ENCODE peak calls at places on chromosomes 3 and 15, in nine cellular contexts. J is HFFc6, R is memory B cell, W is mesendoderm, M is fibroblast of the aortic adventitia, I is stromal cell of bone marrow, L is COR-L47, F is LoVo, Z is occipital lobe. C is an unnamed sample.

GRCh38 chr15:63501256-63502089 is 2.9 kb upstream of the USP3 start:
- DNase-seq in R (no peak), Z (peak; percentile 44), I (peak; percentile 99), J (peak; percentile 82), L (no peak), M (peak; percentile 98), F (peak; percentile 35), W (peak; percentile 72), C (peak; percentile 66)

GRCh38 chr3:148943531-148944200 is 47.7 kb upstream of the GYG1 start:
- DNase-seq in M (peak; percentile 85), L (peak; percentile 87), J (peak; percentile 90), W (peak; percentile 86), R (peak; percentile 14), I (peak; percentile 83), Z (no peak), F (peak; percentile 81), C (peak; percentile 75)

GRCh38 chr15:34318277-34319079 is 19.1 kb downstream of the SLC12A6 start:
- DNase-seq in L (no peak), Z (no peak), M (peak; percentile 77), J (peak; percentile 18), W (peak; percentile 78), R (no peak), F (peak; percentile 89), I (peak; percentile 54), C (peak; percentile 94)

GRCh38 chr3:151146071-151146730 is 56.8 kb downstream of the GPR171 start:
- DNase-seq in F (peak; percentile 86), Z (peak; percentile 61), W (peak; percentile 92), M (peak; percentile 82), I (peak; percentile 65), L (peak; percentile 84), J (peak; percentile 59), R (peak; percentile 62), C (peak; percentile 93)

GRCh38 chr15:58161436-58161835 is 23.3 kb downstream of the AQP9 start:
- DNase-seq in Z (no peak), W (no peak), R (no peak), F (no peak), L (no peak), M (no peak), I (no peak), J (no peak), C (no peak)

GRCh38 chr15:75655911-75656310 is 8.2 kb downstream of the SNX33 start:
- DNase-seq in W (no peak), L (no peak), Z (no peak), F (no peak), M (no peak), J (no peak), R (no peak), I (no peak), C (no peak)

GRCh38 chr3:101676765-101677435 is at the start of gene ZBTB11:
- DNase-seq in W (peak; percentile 100), J (peak; percentile 100), L (no peak), F (peak; percentile 98), Z (no peak), I (peak; percentile 100), R (peak; percentile 99), M (peak; percentile 100), C (peak; percentile 100)

GRCh38 chr3:33787328-33788009 is 11.0 kb upstream of the PDCD6IP start:
- DNase-seq in W (peak; percentile 87), J (peak; percentile 74), Z (peak; percentile 22), L (peak; percentile 48), F (peak; percentile 62), I (peak; percentile 44), R (peak; percentile 61), M (peak; percentile 80), C (peak; percentile 79)

GRCh38 chr3:146164506-146164905 is 3.5 kb upstream of the PLOD2 start:
- DNase-seq in F (no peak), J (no peak), Z (no peak), R (no peak), W (no peak), I (no peak), M (no peak), L (no peak), C (no peak)

GRCh38 chr3:50825841-50826240 is 151.1 kb downstream of the DOCK3 start:
- DNase-seq in Z (no peak), F (no peak), W (no peak), I (no peak), R (no peak), J (no peak), L (no peak), M (no peak), C (no peak)

GRCh38 chr3:30477149-30477921 is 129.1 kb upstream of the TGFBR2 start:
- DNase-seq in W (no peak), Z (no peak), I (no peak), L (no peak), J (no peak), R (no peak), F (no peak), M (no peak), C (no peak)

GRCh38 chr15:90557147-90557546 is 27.4 kb downstream of the CRTC3 start:
- DNase-seq in M (no peak), L (no peak), Z (no peak), R (no peak), F (no peak), J (no peak), W (no peak), I (no peak), C (no peak)

GRCh38 chr15:82647045-82647834 is at the start of gene CPEB1:
- DNase-seq in L (peak; percentile 1), I (peak; percentile 28), M (peak; percentile 51), Z (peak; percentile 66), W (peak; percentile 32), R (no peak), J (peak; percentile 32), F (no peak), C (no peak)

GRCh38 chr3:98246142-98246541 is 17.9 kb upstream of the OR5H6 start:
- DNase-seq in Z (no peak), J (no peak), R (no peak), M (no peak), L (no peak), W (no peak), I (no peak), F (no peak), C (no peak)

GRCh38 chr3:81909756-81910155 is 148.3 kb upstream of the GBE1 start:
- DNase-seq in F (no peak), J (no peak), I (no peak), L (no peak), M (no peak), W (no peak), R (no peak), Z (no peak), C (no peak)

GRCh38 chr15:89888214-89888804 is 5.5 kb downstream of the AP3S2 start:
- DNase-seq in R (no peak), L (peak; percentile 11), I (peak; percentile 75), M (peak; percentile 84), J (peak; percentile 86), F (no peak), Z (no peak), W (peak; percentile 59), C (peak; percentile 88)

GRCh38 chr15:56869573-56869972 is 48.9 kb upstream of the TCF12 start:
- DNase-seq in I (no peak), J (no peak), R (no peak), F (no peak), W (peak; percentile 14), M (peak; percentile 32), L (peak; percentile 13), Z (no peak), C (peak; percentile 29)

GRCh38 chr15:56817690-56818089 is 84.4 kb upstream of the ZNF280D start:
- DNase-seq in W (no peak), R (no peak), J (no peak), F (no peak), I (no peak), M (no peak), Z (no peak), L (no peak), C (no peak)

GRCh38 chr15:88166330-88166993 is 90.1 kb downstream of the NTRK3 start:
- DNase-seq in J (no peak), W (peak; percentile 61), M (peak; percentile 29), F (peak; percentile 23), Z (no peak), R (no peak), I (no peak), L (no peak), C (peak; percentile 10)

GRCh38 chr15:65460948-65461347 is 38.2 kb upstream of the IGDCC4 start:
- DNase-seq in J (peak; percentile 31), W (no peak), M (no peak), I (no peak), R (no peak), F (no peak), L (no peak), Z (no peak), C (no peak)

GRCh38 chr3:140455476-140455875 is 222.4 kb upstream of the TRIM42 start:
- DNase-seq in F (no peak), J (no peak), M (no peak), R (no peak), Z (no peak), I (no peak), L (no peak), W (no peak), C (no peak)

GRCh38 chr3:26145769-26146168 is 355.9 kb downstream of the OXSM start:
- DNase-seq in L (no peak), Z (no peak), I (no peak), M (no peak), W (no peak), F (no peak), J (no peak), R (no peak), C (no peak)

GRCh38 chr3:197007296-197007940 is 22.2 kb downstream of the MELTF start:
- DNase-seq in J (no peak), L (no peak), W (no peak), M (no peak), Z (no peak), I (no peak), F (no peak), R (no peak), C (peak; percentile 56)

GRCh38 chr3:197309528-197310361 is 11.3 kb upstream of the DLG1 start:
- DNase-seq in M (peak; percentile 95), J (peak; percentile 92), W (no peak), L (no peak), R (no peak), Z (no peak), F (peak; percentile 44), I (peak; percentile 92), C (no peak)

GRCh38 chr3:135982922-135983581 is 17.5 kb downstream of the PPP2R3A start:
- DNase-seq in F (no peak), Z (no peak), W (no peak), R (no peak), L (no peak), I (no peak), J (peak; percentile 48), M (peak; percentile 17), C (no peak)

GRCh38 chr15:70362350-70362749 is 264.6 kb upstream of the TLE3 start:
- DNase-seq in F (no peak), R (no peak), I (no peak), W (no peak), J (no peak), Z (no peak), M (no peak), L (peak; percentile 18), C (no peak)

GRCh38 chr15:98694153-98694552 is 45.8 kb downstream of the IGF1R start:
- DNase-seq in I (no peak), R (no peak), M (no peak), Z (no peak), F (no peak), J (no peak), L (no peak), W (no peak), C (no peak)

GRCh38 chr15:48493084-48493762 is 152.3 kb downstream of the FBN1 start:
- DNase-seq in R (no peak), F (no peak), J (peak; percentile 96), L (no peak), W (no peak), Z (no peak), M (peak; percentile 97), I (peak; percentile 89), C (no peak)

GRCh38 chr3:53350652-53351051 is 3.3 kb upstream of the DCP1A start:
- DNase-seq in L (no peak), F (peak; percentile 82), M (peak; percentile 59), I (no peak), W (peak; percentile 83), J (peak; percentile 30), R (no peak), Z (no peak), C (peak; percentile 77)

GRCh38 chr3:46845860-46846623 is 17.2 kb downstream of the MYL3 start:
- DNase-seq in F (no peak), I (peak; percentile 53), Z (peak; percentile 81), M (peak; percentile 60), R (peak; percentile 75), J (peak; percentile 37), L (peak; percentile 37), W (peak; percentile 95), C (peak; percentile 36)

GRCh38 chr3:149647812-149648211 is 10.0 kb downstream of the WWTR1 start:
- DNase-seq in W (no peak), M (no peak), L (no peak), R (no peak), I (no peak), Z (no peak), F (no peak), J (no peak), C (no peak)